ENCODE peak calls at places on chromosomes 3 and 15, in nine cellular contexts. H is HFFc6; L is mesenteric fat pad; Y is cardiac muscle cell; Z is A172; T is left ventricle myocardium inferior; S is HEK293T; B is effector CD4-positive, alpha-beta T cell; M is tibial artery. X is an unnamed sample.

GRCh38 chr15:85354432-85354831 is 26.0 kb upstream of the AKAP13 start:
- DNase-seq in H (peak; percentile 73), L (no peak), Y (no peak), Z (peak; percentile 93), T (no peak), S (no peak), B (no peak), M (no peak), X (no peak)

GRCh38 chr15:92869263-92869940 is 30.7 kb upstream of the CHD2 start:
- DNase-seq in H (peak; percentile 56), L (no peak), Y (no peak), Z (peak; percentile 76), T (no peak), S (no peak), B (no peak), M (no peak), X (no peak)

GRCh38 chr3:31010491-31010890 is 116.0 kb upstream of the GADL1 start:
- DNase-seq in H (peak; percentile 34), L (no peak), Y (no peak), Z (peak; percentile 57), T (no peak), S (no peak), B (no peak), M (no peak), X (no peak)

GRCh38 chr3:46861293-46861995 is 1.8 kb downstream of the MYL3 start:
- DNase-seq in H (no peak), L (no peak), Y (peak; percentile 93), Z (no peak), T (peak; percentile 56), S (no peak), B (no peak), M (peak; percentile 13), X (no peak)

GRCh38 chr3:191087391-191087790 is 111.7 kb upstream of the OSTN start:
- DNase-seq in H (no peak), L (no peak), Y (no peak), Z (no peak), T (no peak), S (no peak), B (no peak), M (no peak), X (no peak)

GRCh38 chr15:51647128-51647562 is 24.6 kb upstream of the DMXL2 start:
- DNase-seq in H (peak; percentile 69), L (no peak), Y (no peak), Z (peak; percentile 77), T (peak; percentile 45), S (no peak), B (no peak), M (peak; percentile 73), X (no peak)

GRCh38 chr3:194128202-194128907 is 7.6 kb upstream of the HES1 start:
- DNase-seq in H (no peak), L (no peak), Y (no peak), Z (no peak), T (no peak), S (no peak), B (no peak), M (no peak), X (no peak)

GRCh38 chr15:59545573-59545972 is 66.0 kb upstream of the GCNT3 start:
- DNase-seq in H (no peak), L (no peak), Y (no peak), Z (no peak), T (no peak), S (no peak), B (no peak), M (no peak), X (no peak)

GRCh38 chr3:16207031-16207430 is 32.6 kb downstream of the GALNT15 start:
- DNase-seq in H (no peak), L (no peak), Y (no peak), Z (no peak), T (no peak), S (no peak), B (no peak), M (no peak), X (no peak)

GRCh38 chr3:128794788-128795649 is 69.0 kb downstream of the RAB7A start:
- DNase-seq in H (peak; percentile 71), L (no peak), Y (peak; percentile 70), Z (peak; percentile 55), T (no peak), S (peak; percentile 80), B (peak; percentile 54), M (peak; percentile 60), X (peak; percentile 48)

GRCh38 chr3:8739757-8740508 is 6.3 kb downstream of the CAV3 start:
- DNase-seq in H (peak; percentile 88), L (no peak), Y (no peak), Z (peak; percentile 99), T (no peak), S (no peak), B (no peak), M (no peak), X (no peak)

GRCh38 chr15:80875568-80875967 is 96.4 kb downstream of the CEMIP start:
- DNase-seq in H (no peak), L (no peak), Y (no peak), Z (no peak), T (peak; percentile 43), S (no peak), B (no peak), M (peak; percentile 59), X (no peak)

GRCh38 chr15:90266061-90266431 is 574 bp downstream of the NGRN start:
- DNase-seq in H (peak; percentile 41), L (no peak), Y (peak; percentile 42), Z (peak; percentile 21), T (no peak), S (peak; percentile 37), B (no peak), M (peak; percentile 34), X (no peak)

GRCh38 chr15:71707230-71708051 is 102.9 kb upstream of the NR2E3 start:
- DNase-seq in H (peak; percentile 85), L (no peak), Y (no peak), Z (peak; percentile 78), T (no peak), S (no peak), B (no peak), M (no peak), X (no peak)

GRCh38 chr3:61562810-61563613 is 1.6 kb downstream of the PTPRG start:
- DNase-seq in H (no peak), L (no peak), Y (peak; percentile 73), Z (no peak), T (peak; percentile 45), S (peak; percentile 47), B (no peak), M (peak; percentile 39), X (no peak)

GRCh38 chr3:106877632-106878031 is 499.6 kb upstream of the CCDC54 start:
- DNase-seq in H (no peak), L (no peak), Y (no peak), Z (no peak), T (no peak), S (no peak), B (no peak), M (no peak), X (no peak)

GRCh38 chr3:193853511-193854219 is 260.7 kb downstream of the OPA1 start:
- DNase-seq in H (no peak), L (no peak), Y (no peak), Z (no peak), T (no peak), S (no peak), B (no peak), M (no peak), X (no peak)

GRCh38 chr15:92451225-92451825 is 57.6 kb downstream of the ST8SIA2 start:
- DNase-seq in H (peak; percentile 75), L (no peak), Y (no peak), Z (peak; percentile 65), T (no peak), S (no peak), B (no peak), M (no peak), X (no peak)

GRCh38 chr3:150407051-150407817 is 864 bp upstream of the TSC22D2 start:
- DNase-seq in H (peak; percentile 56), L (no peak), Y (no peak), Z (peak; percentile 48), T (no peak), S (no peak), B (no peak), M (peak; percentile 23), X (no peak)

GRCh38 chr3:126447456-126448106 is 28.1 kb downstream of the ZXDC start:
- DNase-seq in H (no peak), L (no peak), Y (no peak), Z (no peak), T (no peak), S (no peak), B (no peak), M (no peak), X (no peak)

GRCh38 chr3:52063026-52063723 is 6.8 kb upstream of the DUSP7 start:
- DNase-seq in H (no peak), L (no peak), Y (no peak), Z (no peak), T (no peak), S (no peak), B (no peak), M (no peak), X (no peak)

GRCh38 chr3:194277547-194278091 is 73.5 kb downstream of the CPN2 start:
- DNase-seq in H (no peak), L (peak; percentile 89), Y (no peak), Z (peak; percentile 51), T (peak; percentile 65), S (no peak), B (no peak), M (peak; percentile 58), X (no peak)

GRCh38 chr3:142888484-142889262 is at the start of gene PCOLCE2:
- DNase-seq in H (no peak), L (no peak), Y (peak; percentile 61), Z (peak; percentile 13), T (peak; percentile 54), S (peak; percentile 65), B (no peak), M (peak; percentile 49), X (no peak)

GRCh38 chr3:195587824-195588223 is 4.1 kb upstream of the APOD start:
- DNase-seq in H (no peak), L (no peak), Y (no peak), Z (no peak), T (no peak), S (no peak), B (no peak), M (no peak), X (no peak)

GRCh38 chr3:45554001-45554691 is 40.4 kb upstream of the LIMD1 start:
- DNase-seq in H (no peak), L (no peak), Y (peak; percentile 54), Z (peak; percentile 20), T (peak; percentile 74), S (no peak), B (no peak), M (peak; percentile 65), X (no peak)

GRCh38 chr3:23633261-23633960 is 172.3 kb upstream of the UBE2E1 start:
- DNase-seq in H (no peak), L (no peak), Y (no peak), Z (no peak), T (no peak), S (no peak), B (no peak), M (no peak), X (no peak)

GRCh38 chr3:32842531-32842931 is 24.7 kb downstream of the TRIM71 start:
- DNase-seq in H (no peak), L (no peak), Y (no peak), Z (peak; percentile 17), T (no peak), S (no peak), B (no peak), M (no peak), X (no peak)

GRCh38 chr15:37995461-37996347 is 61.3 kb downstream of the TMCO5A start:
- DNase-seq in H (peak; percentile 66), L (no peak), Y (peak; percentile 63), Z (peak; percentile 37), T (no peak), S (peak; percentile 15), B (no peak), M (no peak), X (no peak)

GRCh38 chr15:88918738-88919137 is 5.6 kb upstream of the MFGE8 start:
- DNase-seq in H (peak; percentile 99), L (no peak), Y (no peak), Z (peak; percentile 99), T (peak; percentile 74), S (no peak), B (no peak), M (peak; percentile 89), X (no peak)

GRCh38 chr3:101273608-101274007 is 46.8 kb downstream of the IMPG2 start:
- DNase-seq in H (no peak), L (no peak), Y (no peak), Z (no peak), T (no peak), S (no peak), B (no peak), M (no peak), X (no peak)

GRCh38 chr3:150168694-150169093 is 198.0 kb upstream of the PFN2 start:
- DNase-seq in H (peak; percentile 35), L (no peak), Y (peak; percentile 28), Z (peak; percentile 13), T (peak; percentile 18), S (no peak), B (no peak), M (peak; percentile 41), X (no peak)